ENCODE peak calls at places on chromosomes 16 and 17, in ten cellular contexts. C, P, Z, F, E, Q, X, I, S and N are unnamed samples.

GRCh38 chr16:3656491-3657468 is 2.3 kb downstream of the DNASE1 start:
- DNase-seq in C (no peak), P (peak), Z (no peak), F (no peak), E (peak), Q (no peak), X (no peak), I (no peak), S (no peak), N (no peak)

GRCh38 chr16:22677024-22677830 is 136.7 kb upstream of the HS3ST2 start:
- DNase-seq in C (no peak), P (no peak), Z (no peak), F (no peak), E (no peak), Q (no peak), X (no peak), I (no peak), S (no peak), N (no peak)

GRCh38 chr16:54930034-54930938 is at the start of gene IRX5:
- DNase-seq in C (peak), P (peak), Z (peak), F (peak), E (peak), Q (peak), X (peak), I (peak), S (peak), N (peak)

GRCh38 chr17:56629450-56630187 is 36.1 kb downstream of the NOG start:
- DNase-seq in C (peak), P (peak), Z (peak), F (no peak), E (no peak), Q (peak), X (peak), I (peak), S (no peak), N (peak)

GRCh38 chr16:24721830-24722238 is 7.6 kb upstream of the TNRC6A start:
- DNase-seq in C (no peak), P (no peak), Z (no peak), F (no peak), E (no peak), Q (no peak), X (no peak), I (no peak), S (peak), N (no peak)

GRCh38 chr17:43517615-43518386 is 28.3 kb downstream of the ETV4 start:
- DNase-seq in C (no peak), P (peak), Z (peak), F (peak), E (no peak), Q (no peak), X (no peak), I (no peak), S (no peak), N (no peak)

GRCh38 chr16:3536851-3537250 is 36.0 kb downstream of the CLUAP1 start:
- DNase-seq in C (no peak), P (no peak), Z (peak), F (no peak), E (no peak), Q (no peak), X (no peak), I (no peak), S (no peak), N (no peak)

GRCh38 chr17:29215717-29216116 is 30.9 kb upstream of the CRYBA1 start:
- DNase-seq in C (no peak), P (no peak), Z (no peak), F (no peak), E (no peak), Q (no peak), X (no peak), I (no peak), S (no peak), N (peak)

GRCh38 chr17:49104511-49105074 is 28.0 kb upstream of the B4GALNT2 start:
- DNase-seq in C (no peak), P (peak), Z (no peak), F (no peak), E (no peak), Q (no peak), X (no peak), I (no peak), S (no peak), N (no peak)

GRCh38 chr17:8320990-8321389 is 10.9 kb downstream of the ARHGEF15 start:
- DNase-seq in C (no peak), P (no peak), Z (no peak), F (peak), E (no peak), Q (no peak), X (no peak), I (no peak), S (no peak), N (no peak)

GRCh38 chr16:75385507-75386152 is 47.7 kb downstream of the CFDP1 start:
- DNase-seq in C (peak), P (peak), Z (peak), F (peak), E (no peak), Q (peak), X (no peak), I (peak), S (peak), N (peak)

GRCh38 chr17:55722742-55723487 is at the start of gene TMEM100:
- DNase-seq in C (peak), P (peak), Z (peak), F (no peak), E (no peak), Q (no peak), X (no peak), I (peak), S (no peak), N (peak)

GRCh38 chr17:27751166-27751565 is 49.2 kb downstream of the NOS2 start:
- DNase-seq in C (no peak), P (no peak), Z (no peak), F (no peak), E (peak), Q (no peak), X (no peak), I (no peak), S (no peak), N (no peak)

GRCh38 chr17:29225388-29225787 is 21.3 kb upstream of the CRYBA1 start:
- DNase-seq in C (no peak), P (no peak), Z (no peak), F (peak), E (no peak), Q (no peak), X (no peak), I (no peak), S (no peak), N (no peak)

GRCh38 chr17:27326051-27326450 is 32.1 kb downstream of the WSB1 start:
- DNase-seq in C (no peak), P (no peak), Z (no peak), F (no peak), E (no peak), Q (no peak), X (no peak), I (no peak), S (no peak), N (no peak)

GRCh38 chr17:72631568-72631967 is 460.9 kb downstream of the SLC39A11 start:
- DNase-seq in C (no peak), P (no peak), Z (no peak), F (no peak), E (no peak), Q (no peak), X (no peak), I (no peak), S (no peak), N (no peak)

GRCh38 chr17:47273245-47273644 is 19.6 kb downstream of the ITGB3 start:
- DNase-seq in C (no peak), P (no peak), Z (no peak), F (no peak), E (no peak), Q (no peak), X (no peak), I (no peak), S (no peak), N (no peak)

GRCh38 chr17:8976638-8977037 is 11.1 kb upstream of the PIK3R5 start:
- DNase-seq in C (no peak), P (no peak), Z (no peak), F (no peak), E (no peak), Q (no peak), X (no peak), I (no peak), S (no peak), N (no peak)

GRCh38 chr17:43831633-43832032 is 1.3 kb downstream of the MPP3 start:
- DNase-seq in C (no peak), P (no peak), Z (no peak), F (no peak), E (no peak), Q (no peak), X (no peak), I (no peak), S (no peak), N (peak)

GRCh38 chr16:84013787-84014569 is 28.6 kb downstream of the SLC38A8 start:
- DNase-seq in C (peak), P (no peak), Z (peak), F (peak), E (peak), Q (peak), X (peak), I (no peak), S (peak), N (peak)

GRCh38 chr17:29042679-29043538 is at the start of gene PIPOX:
- DNase-seq in C (peak), P (no peak), Z (no peak), F (peak), E (no peak), Q (peak), X (no peak), I (no peak), S (no peak), N (peak)

GRCh38 chr16:12900599-12901203 is 697 bp upstream of the SHISA9 start:
- DNase-seq in C (no peak), P (no peak), Z (no peak), F (peak), E (no peak), Q (no peak), X (no peak), I (no peak), S (no peak), N (peak)